ENCODE peak calls at places on chromosomes 1 and 21, in ten cellular contexts. Z is neural progenitor cell; K is K562; L is tibial nerve; F is fibroblast of lung; Q is RWPE2; W is heart right ventricle; J is CD4-positive, alpha-beta T cell; E is brain microvascular endothelial cell; T is H9. A is an unnamed sample.

GRCh38 chr1:7108251-7108650 is 323.0 kb downstream of the CAMTA1 start:
- DNase-seq in F (no peak), T (no peak), W (no peak), Q (no peak), Z (no peak), L (no peak), J (no peak), E (no peak), K (no peak), A (no peak)

GRCh38 chr21:39676054-39676771 is 63.5 kb downstream of the B3GALT5 start:
- DNase-seq in F (no peak), W (peak; percentile 41), J (no peak), Q (no peak), E (peak; percentile 41), Z (peak; percentile 32), L (no peak), K (no peak), T (no peak), A (no peak)

GRCh38 chr1:39683591-39684312 is 7.5 kb downstream of the HPCAL4 start:
- DNase-seq in Q (no peak), J (peak; percentile 38), K (peak; percentile 49), T (peak; percentile 50), L (peak; percentile 12), W (peak; percentile 25), E (no peak), Z (peak; percentile 35), F (peak; percentile 10), A (no peak)

GRCh38 chr1:67485046-67485811 is 55.0 kb upstream of the SERBP1 start:
- DNase-seq in E (peak; percentile 13), Z (no peak), F (no peak), L (no peak), W (no peak), Q (no peak), T (no peak), K (no peak), J (no peak), A (no peak)

GRCh38 chr1:10928654-10929053 is 83.8 kb upstream of the TARDBP start:
- DNase-seq in F (no peak), L (no peak), W (no peak), K (no peak), T (no peak), E (no peak), Q (no peak), Z (no peak), J (no peak), A (no peak)

GRCh38 chr1:39816431-39817090 is 27.9 kb upstream of the BMP8B start:
- DNase-seq in F (peak; percentile 75), W (peak; percentile 50), Q (no peak), L (peak; percentile 84), K (peak; percentile 84), T (peak; percentile 82), E (peak; percentile 73), Z (peak; percentile 79), J (peak; percentile 47), A (no peak)

GRCh38 chr1:244349581-244350001 is 102.1 kb downstream of the ADSS2 start:
- DNase-seq in J (no peak), W (no peak), L (no peak), Z (no peak), E (no peak), F (no peak), T (peak; percentile 23), Q (no peak), K (no peak), A (no peak)

GRCh38 chr1:228372183-228373003 is 34.2 kb downstream of the TRIM11 start:
- DNase-seq in T (no peak), L (no peak), F (no peak), K (peak; percentile 75), E (no peak), Q (peak; percentile 26), J (no peak), W (no peak), Z (no peak), A (no peak)

GRCh38 chr1:67760030-67760821 is 73.0 kb downstream of the GNG12 start:
- DNase-seq in Q (no peak), T (peak; percentile 51), W (peak; percentile 66), K (peak; percentile 76), F (peak; percentile 82), Z (peak; percentile 77), J (peak; percentile 40), E (peak; percentile 85), L (peak; percentile 80), A (peak; percentile 82)

GRCh38 chr1:213491468-213491867 is 440.4 kb downstream of the RPS6KC1 start:
- DNase-seq in W (no peak), E (no peak), F (no peak), J (no peak), T (no peak), K (no peak), L (no peak), Z (no peak), Q (no peak), A (no peak)

GRCh38 chr1:57377731-57378139 is 46.1 kb downstream of the DAB1 start:
- DNase-seq in E (no peak), J (no peak), K (no peak), F (no peak), L (no peak), Q (no peak), Z (peak; percentile 18), T (peak; percentile 44), W (no peak), A (no peak)

GRCh38 chr1:101311146-101311892 is 74.5 kb downstream of the S1PR1 start:
- DNase-seq in J (no peak), K (no peak), Z (no peak), E (no peak), L (no peak), Q (no peak), W (no peak), F (no peak), T (no peak), A (peak; percentile 54)

GRCh38 chr1:101200513-101200912 is 36.3 kb upstream of the S1PR1 start:
- DNase-seq in F (peak; percentile 73), Z (no peak), J (no peak), Q (peak; percentile 80), K (no peak), L (no peak), T (peak; percentile 44), E (peak; percentile 91), W (no peak), A (no peak)

DNA sequence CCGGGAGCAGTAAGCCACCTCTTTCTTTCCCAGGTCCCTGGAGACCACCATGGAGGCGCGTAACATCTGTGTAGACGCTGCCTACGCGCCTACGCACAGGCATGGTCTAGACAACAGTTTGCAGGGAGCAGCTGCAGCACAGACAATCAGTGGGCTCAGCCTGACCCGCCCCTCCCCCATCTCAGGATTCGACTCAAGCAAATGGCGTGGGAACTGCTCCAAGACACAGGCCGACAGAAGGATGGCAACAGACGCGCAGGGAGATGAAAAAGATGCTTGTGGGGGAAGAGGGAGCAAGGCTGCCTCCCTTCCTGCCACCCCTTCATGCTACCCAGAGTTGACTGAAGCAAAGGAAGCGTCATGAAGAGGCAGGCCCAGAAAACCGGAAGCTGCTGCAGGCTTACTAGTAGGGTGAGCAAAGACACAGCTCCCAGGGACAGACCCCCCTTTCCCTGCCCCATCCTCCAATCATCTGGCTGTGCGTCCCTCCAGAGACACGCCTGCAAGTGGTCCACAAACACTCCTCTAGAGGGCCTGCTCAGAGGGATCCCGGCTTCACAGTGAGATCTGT is 19.5 kb downstream of the STK40 start:
- DNase-seq in F (peak; percentile 55), Q (no peak), K (no peak), J (peak; percentile 41), L (no peak), Z (peak; percentile 78), E (peak; percentile 71), T (peak; percentile 71), W (peak; percentile 72), A (no peak)
- TF ChIP-seq CTCF in F (peak; percentile 18), Q (no peak), K (no peak), J (no peak), L (no peak), Z (peak; percentile 17), E (peak; percentile 58), T (no peak), W (peak; percentile 28), A (no peak)

GRCh38 chr1:207964195-207964966 is 53.5 kb upstream of the CD34 start:
- DNase-seq in Z (no peak), L (no peak), J (no peak), E (peak; percentile 56), T (no peak), F (no peak), K (peak; percentile 58), W (no peak), Q (no peak), A (peak; percentile 91)
- H3K27ac ChIP-seq in Z (no peak overlapping the region), L (peak overlapping the region; percentile 86), J (no peak overlapping the region), E (peak overlapping the region; percentile 64), T (no peak overlapping the region), F (peak overlapping the region; percentile 32), K (no peak overlapping the region), W (peak overlapping the region; percentile 91), Q (peak overlapping the region; percentile 41), A (peak overlapping the region; percentile 95)

GRCh38 chr21:34743285-34743684 is 74.5 kb downstream of the CLIC6 start:
- DNase-seq in L (no peak), J (no peak), K (no peak), W (no peak), T (no peak), F (no peak), Q (no peak), Z (no peak), E (no peak), A (no peak)

GRCh38 chr21:34744801-34745200 is 76.0 kb downstream of the CLIC6 start:
- DNase-seq in E (no peak), J (no peak), K (no peak), W (no peak), F (no peak), Z (no peak), L (no peak), T (no peak), Q (no peak), A (no peak)

GRCh38 chr21:34745557-34746255 is 76.9 kb downstream of the CLIC6 start:
- DNase-seq in K (peak; percentile 85), W (peak; percentile 72), Q (no peak), T (peak; percentile 86), F (peak; percentile 90), L (peak; percentile 73), J (peak; percentile 28), E (peak; percentile 80), Z (peak; percentile 89), A (no peak)

GRCh38 chr21:34740198-34740597 is 71.4 kb downstream of the CLIC6 start:
- DNase-seq in F (no peak), Z (no peak), W (no peak), L (no peak), J (no peak), E (no peak), Q (no peak), T (no peak), K (no peak), A (no peak)

DNA sequence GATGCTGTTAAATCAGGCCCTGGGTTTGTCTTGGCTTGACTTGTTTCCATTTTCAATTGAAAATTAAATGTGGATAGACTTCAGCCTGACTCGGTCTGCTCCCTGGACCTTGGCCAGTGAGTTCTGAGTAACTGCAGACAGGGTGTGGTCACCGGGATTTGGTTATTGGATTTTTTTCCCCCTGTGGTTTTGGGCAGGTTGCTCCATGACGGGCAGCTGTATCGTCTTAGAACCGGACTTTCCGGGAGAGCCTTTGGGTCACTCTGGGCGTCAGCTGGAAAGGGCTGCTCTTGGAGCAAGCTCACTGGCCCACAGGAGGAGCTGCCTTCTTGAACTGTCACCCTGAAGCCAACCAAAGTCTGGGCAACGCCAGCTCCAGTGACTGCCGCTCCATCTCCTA is 75.0 kb downstream of the CLIC6 start:
- DNase-seq in E (peak; percentile 18), K (no peak), W (peak; percentile 6), Z (no peak), L (peak; percentile 78), T (no peak), J (no peak), Q (peak; percentile 78), F (peak; percentile 84), A (no peak)
- TF ChIP-seq CTCF in E (no peak), K (no peak), W (no peak), Z (no peak), L (no peak), T (no peak), J (no peak), Q (no peak), F (no peak), A (no peak)

GRCh38 chr1:161070737-161071136 is 1.0 kb upstream of the ARHGAP30 start:
- DNase-seq in E (no peak), T (no peak), K (no peak), J (no peak), Q (no peak), L (no peak), Z (no peak), F (no peak), W (no peak), A (no peak)
- H3K27ac ChIP-seq in E (no peak overlapping the region), T (no peak overlapping the region), K (no peak overlapping the region), J (peak overlapping the region; percentile 49), Q (peak overlapping the region; percentile 20), L (no peak overlapping the region), Z (no peak overlapping the region), F (no peak overlapping the region), W (no peak overlapping the region), A (no peak overlapping the region)

A was measured in vagina.